ENCODE peak calls at places on chromosomes 3 and 15, in ten cellular contexts. One of them, this sample, is unnamed.

GRCh38 chr15:57769266-57769665 is 62.8 kb downstream of the POLR2M start:
- DNase-seq in aorta: peak; percentile 89
- DNase-seq in right cardiac atrium: peak; percentile 87
- DNase-seq in AG04450: peak; percentile 13
- DNase-seq in body of pancreas: peak; percentile 46
- DNase-seq in esophagus squamous epithelium: no peak
- DNase-seq in Karpas-422: no peak
- DNase-seq in adipocyte: peak; percentile 87
- DNase-seq in esophagus muscularis mucosa: no peak
- DNase-seq in neural progenitor cell: no peak
- DNase-seq in this sample: no peak

GRCh38 chr3:162034368-162034767 is 537.8 kb downstream of the OTOL1 start:
- DNase-seq in aorta: no peak
- DNase-seq in right cardiac atrium: no peak
- DNase-seq in AG04450: no peak
- DNase-seq in body of pancreas: no peak
- DNase-seq in esophagus squamous epithelium: no peak
- DNase-seq in Karpas-422: no peak
- DNase-seq in adipocyte: peak; percentile 41
- DNase-seq in esophagus muscularis mucosa: no peak
- DNase-seq in neural progenitor cell: no peak
- DNase-seq in this sample: no peak

GRCh38 chr3:18580268-18580667 is 155.1 kb upstream of the SATB1 start:
- DNase-seq in aorta: no peak
- DNase-seq in right cardiac atrium: no peak
- DNase-seq in AG04450: no peak
- DNase-seq in body of pancreas: peak; percentile 7
- DNase-seq in esophagus squamous epithelium: no peak
- DNase-seq in Karpas-422: no peak
- DNase-seq in adipocyte: peak; percentile 3
- DNase-seq in esophagus muscularis mucosa: no peak
- DNase-seq in neural progenitor cell: no peak
- DNase-seq in this sample: no peak

GRCh38 chr15:77753238-77753873 is 120.6 kb upstream of the LINGO1 start:
- DNase-seq in aorta: no peak
- DNase-seq in right cardiac atrium: no peak
- DNase-seq in AG04450: no peak
- DNase-seq in body of pancreas: no peak
- DNase-seq in esophagus squamous epithelium: no peak
- DNase-seq in Karpas-422: peak; percentile 63
- DNase-seq in adipocyte: peak; percentile 44
- DNase-seq in esophagus muscularis mucosa: no peak
- DNase-seq in neural progenitor cell: peak; percentile 90
- DNase-seq in this sample: no peak

GRCh38 chr3:49120438-49121135 is at the start of gene USP19:
- DNase-seq in aorta: peak; percentile 97
- DNase-seq in right cardiac atrium: peak; percentile 96
- DNase-seq in AG04450: peak; percentile 80
- DNase-seq in body of pancreas: peak; percentile 96
- DNase-seq in esophagus squamous epithelium: peak; percentile 60
- DNase-seq in Karpas-422: peak; percentile 98
- DNase-seq in adipocyte: peak; percentile 96
- DNase-seq in esophagus muscularis mucosa: peak; percentile 99
- DNase-seq in neural progenitor cell: peak; percentile 96
- DNase-seq in this sample: peak; percentile 89

GRCh38 chr3:73314182-73314951 is 252.9 kb downstream of the EBLN2 start:
- DNase-seq in aorta: no peak
- DNase-seq in right cardiac atrium: no peak
- DNase-seq in AG04450: no peak
- DNase-seq in body of pancreas: no peak
- DNase-seq in esophagus squamous epithelium: no peak
- DNase-seq in Karpas-422: peak; percentile 24
- DNase-seq in adipocyte: no peak
- DNase-seq in esophagus muscularis mucosa: peak; percentile 84
- DNase-seq in neural progenitor cell: no peak
- DNase-seq in this sample: no peak

GRCh38 chr15:82108489-82109078 is 62.8 kb upstream of the MEX3B start:
- DNase-seq in aorta: peak; percentile 52
- DNase-seq in right cardiac atrium: peak; percentile 30
- DNase-seq in AG04450: no peak
- DNase-seq in body of pancreas: peak; percentile 61
- DNase-seq in esophagus squamous epithelium: no peak
- DNase-seq in Karpas-422: peak; percentile 91
- DNase-seq in adipocyte: peak; percentile 57
- DNase-seq in esophagus muscularis mucosa: no peak
- DNase-seq in neural progenitor cell: peak; percentile 52
- DNase-seq in this sample: peak; percentile 60

GRCh38 chr15:48925714-48926223 is 38.0 kb downstream of the SHC4 start:
- DNase-seq in aorta: no peak
- DNase-seq in right cardiac atrium: no peak
- DNase-seq in AG04450: peak; percentile 62
- DNase-seq in body of pancreas: no peak
- DNase-seq in esophagus squamous epithelium: no peak
- DNase-seq in Karpas-422: no peak
- DNase-seq in adipocyte: peak; percentile 79
- DNase-seq in esophagus muscularis mucosa: no peak
- DNase-seq in neural progenitor cell: no peak
- DNase-seq in this sample: no peak

GRCh38 chr15:101625980-101626379 is 26.2 kb downstream of the TM2D3 start:
- DNase-seq in aorta: no peak
- DNase-seq in right cardiac atrium: no peak
- DNase-seq in AG04450: no peak
- DNase-seq in body of pancreas: no peak
- DNase-seq in esophagus squamous epithelium: no peak
- DNase-seq in Karpas-422: no peak
- DNase-seq in adipocyte: no peak
- DNase-seq in esophagus muscularis mucosa: no peak
- DNase-seq in neural progenitor cell: no peak
- DNase-seq in this sample: no peak

GRCh38 chr3:44862221-44862637 is 517 bp downstream of the TMEM42 start:
- DNase-seq in aorta: no peak
- DNase-seq in right cardiac atrium: no peak
- DNase-seq in AG04450: no peak
- DNase-seq in body of pancreas: peak; percentile 13
- DNase-seq in esophagus squamous epithelium: no peak
- DNase-seq in Karpas-422: peak; percentile 75
- DNase-seq in adipocyte: no peak
- DNase-seq in esophagus muscularis mucosa: no peak
- DNase-seq in neural progenitor cell: no peak
- DNase-seq in this sample: no peak

GRCh38 chr3:127794402-127794801 is 27.9 kb downstream of the MGLL start:
- DNase-seq in aorta: no peak
- DNase-seq in right cardiac atrium: no peak
- DNase-seq in AG04450: no peak
- DNase-seq in body of pancreas: no peak
- DNase-seq in esophagus squamous epithelium: no peak
- DNase-seq in Karpas-422: peak; percentile 45
- DNase-seq in adipocyte: no peak
- DNase-seq in esophagus muscularis mucosa: no peak
- DNase-seq in neural progenitor cell: no peak
- DNase-seq in this sample: no peak

GRCh38 chr3:46695177-46695961 is 1.9 kb upstream of the ALS2CL start:
- DNase-seq in aorta: peak; percentile 89
- DNase-seq in right cardiac atrium: peak; percentile 73
- DNase-seq in AG04450: no peak
- DNase-seq in body of pancreas: peak; percentile 67
- DNase-seq in esophagus squamous epithelium: no peak
- DNase-seq in Karpas-422: peak; percentile 70
- DNase-seq in adipocyte: no peak
- DNase-seq in esophagus muscularis mucosa: no peak
- DNase-seq in neural progenitor cell: peak; percentile 64
- DNase-seq in this sample: peak; percentile 42

DNA sequence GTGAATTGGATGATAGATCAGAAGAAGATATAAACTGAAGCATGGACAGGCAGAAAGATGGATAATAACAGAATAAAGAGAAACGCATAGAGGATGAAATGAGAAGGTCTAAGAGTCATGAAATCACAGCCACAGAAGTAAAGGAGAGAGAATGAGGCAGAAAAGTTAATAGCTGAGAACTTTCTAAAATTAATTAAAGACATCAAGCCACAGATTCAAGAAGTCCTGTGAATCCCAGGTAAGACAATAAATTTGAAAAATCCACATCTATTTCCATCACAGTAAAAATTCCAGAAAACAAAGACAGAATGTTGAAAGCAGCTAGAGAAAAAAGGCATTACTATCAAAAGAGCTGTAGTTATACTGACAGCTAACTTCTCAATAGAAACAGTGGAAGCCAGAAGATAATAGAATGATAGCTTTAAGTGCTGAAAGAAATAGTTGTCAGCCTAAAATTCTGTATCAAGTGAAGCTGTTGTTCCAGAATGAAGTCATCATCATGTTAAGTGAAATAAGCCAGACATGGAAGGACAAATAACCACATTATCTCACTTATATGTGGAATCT is 12.0 kb downstream of the ACVR2B start:
- DNase-seq in aorta: no peak
- DNase-seq in right cardiac atrium: no peak
- DNase-seq in AG04450: no peak
- DNase-seq in body of pancreas: no peak
- DNase-seq in esophagus squamous epithelium: no peak
- DNase-seq in Karpas-422: peak; percentile 6
- DNase-seq in adipocyte: no peak
- DNase-seq in esophagus muscularis mucosa: no peak
- DNase-seq in neural progenitor cell: no peak
- DNase-seq in this sample: no peak
- H3K9me3 ChIP-seq in aorta: no peaks in the 10 kb centered on the region
- H3K9me3 ChIP-seq in right cardiac atrium: no peaks in the 10 kb centered on the region
- H3K9me3 ChIP-seq in AG04450: no peaks in the 10 kb centered on the region
- H3K9me3 ChIP-seq in body of pancreas: no peaks in the 10 kb centered on the region
- H3K9me3 ChIP-seq in esophagus squamous epithelium: no peaks in the 10 kb centered on the region
- H3K9me3 ChIP-seq in Karpas-422: no peaks in the 10 kb centered on the region
- H3K9me3 ChIP-seq in adipocyte: peaks cover 22% of the 10 kb centered on the region
- H3K9me3 ChIP-seq in esophagus muscularis mucosa: no peaks in the 10 kb centered on the region
- H3K9me3 ChIP-seq in neural progenitor cell: peaks cover 18% of the 10 kb centered on the region
- H3K9me3 ChIP-seq in this sample: peaks cover 16% of the 10 kb centered on the region

GRCh38 chr15:62821384-62822131 is 221.0 kb upstream of the TPM1 start:
- DNase-seq in aorta: no peak
- DNase-seq in right cardiac atrium: no peak
- DNase-seq in AG04450: no peak
- DNase-seq in body of pancreas: peak; percentile 80
- DNase-seq in esophagus squamous epithelium: no peak
- DNase-seq in Karpas-422: no peak
- DNase-seq in adipocyte: no peak
- DNase-seq in esophagus muscularis mucosa: no peak
- DNase-seq in neural progenitor cell: no peak
- DNase-seq in this sample: no peak
- H3K9me3 ChIP-seq in aorta: no peaks in the 10 kb centered on the region
- H3K9me3 ChIP-seq in right cardiac atrium: no peaks in the 10 kb centered on the region
- H3K9me3 ChIP-seq in AG04450: no peaks in the 10 kb centered on the region
- H3K9me3 ChIP-seq in body of pancreas: no peaks in the 10 kb centered on the region
- H3K9me3 ChIP-seq in esophagus squamous epithelium: no peaks in the 10 kb centered on the region
- H3K9me3 ChIP-seq in Karpas-422: no peaks in the 10 kb centered on the region
- H3K9me3 ChIP-seq in adipocyte: no peaks in the 10 kb centered on the region
- H3K9me3 ChIP-seq in esophagus muscularis mucosa: no peaks in the 10 kb centered on the region
- H3K9me3 ChIP-seq in neural progenitor cell: no peaks in the 10 kb centered on the region
- H3K9me3 ChIP-seq in this sample: no peaks in the 10 kb centered on the region

DNA sequence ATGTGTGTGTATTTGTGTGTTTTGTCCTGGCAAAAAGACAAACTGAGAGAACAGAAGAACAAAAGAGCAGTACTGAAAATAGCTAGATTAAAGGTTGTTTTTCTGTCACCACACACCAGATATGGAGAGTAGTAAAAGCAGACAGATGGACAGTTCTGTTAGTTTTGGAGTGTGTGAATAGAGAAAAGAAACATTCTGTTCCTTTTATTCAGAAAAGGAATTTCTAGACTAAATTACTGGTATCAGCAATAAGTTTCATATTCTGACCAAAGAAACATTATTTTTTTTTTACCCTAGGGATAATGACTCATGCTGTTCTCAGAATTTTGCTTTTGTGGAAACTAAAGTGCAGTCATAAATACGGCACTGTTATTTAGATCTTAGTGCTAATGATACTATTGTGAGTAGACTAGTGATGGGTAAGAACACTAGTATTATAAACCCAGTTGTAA is 32.9 kb downstream of the PIK3CA start:
- DNase-seq in aorta: no peak
- DNase-seq in right cardiac atrium: no peak
- DNase-seq in AG04450: no peak
- DNase-seq in body of pancreas: no peak
- DNase-seq in esophagus squamous epithelium: no peak
- DNase-seq in Karpas-422: no peak
- DNase-seq in adipocyte: peak; percentile 82
- DNase-seq in esophagus muscularis mucosa: no peak
- DNase-seq in neural progenitor cell: no peak
- DNase-seq in this sample: no peak
- H3K9me3 ChIP-seq in aorta: no peaks in the 10 kb centered on the region
- H3K9me3 ChIP-seq in right cardiac atrium: no peaks in the 10 kb centered on the region
- H3K9me3 ChIP-seq in AG04450: no peaks in the 10 kb centered on the region
- H3K9me3 ChIP-seq in body of pancreas: no peaks in the 10 kb centered on the region
- H3K9me3 ChIP-seq in esophagus squamous epithelium: no peaks in the 10 kb centered on the region
- H3K9me3 ChIP-seq in Karpas-422: no peaks in the 10 kb centered on the region
- H3K9me3 ChIP-seq in adipocyte: no peaks in the 10 kb centered on the region
- H3K9me3 ChIP-seq in esophagus muscularis mucosa: no peaks in the 10 kb centered on the region
- H3K9me3 ChIP-seq in neural progenitor cell: no peaks in the 10 kb centered on the region
- H3K9me3 ChIP-seq in this sample: no peaks in the 10 kb centered on the region

GRCh38 chr3:98404010-98404409 is 13.5 kb downstream of the OR5K3 start:
- DNase-seq in aorta: no peak
- DNase-seq in right cardiac atrium: no peak
- DNase-seq in AG04450: no peak
- DNase-seq in body of pancreas: no peak
- DNase-seq in esophagus squamous epithelium: no peak
- DNase-seq in Karpas-422: no peak
- DNase-seq in adipocyte: no peak
- DNase-seq in esophagus muscularis mucosa: no peak
- DNase-seq in neural progenitor cell: no peak
- DNase-seq in this sample: no peak

GRCh38 chr3:98398513-98398912 is 8.0 kb downstream of the OR5K3 start:
- DNase-seq in aorta: no peak
- DNase-seq in right cardiac atrium: no peak
- DNase-seq in AG04450: no peak
- DNase-seq in body of pancreas: no peak
- DNase-seq in esophagus squamous epithelium: no peak
- DNase-seq in Karpas-422: no peak
- DNase-seq in adipocyte: no peak
- DNase-seq in esophagus muscularis mucosa: no peak
- DNase-seq in neural progenitor cell: no peak
- DNase-seq in this sample: no peak

GRCh38 chr3:98406034-98406433 is 15.6 kb downstream of the OR5K3 start:
- DNase-seq in aorta: no peak
- DNase-seq in right cardiac atrium: no peak
- DNase-seq in AG04450: no peak
- DNase-seq in body of pancreas: no peak
- DNase-seq in esophagus squamous epithelium: no peak
- DNase-seq in Karpas-422: peak; percentile 42
- DNase-seq in adipocyte: no peak
- DNase-seq in esophagus muscularis mucosa: no peak
- DNase-seq in neural progenitor cell: no peak
- DNase-seq in this sample: no peak

DNA sequence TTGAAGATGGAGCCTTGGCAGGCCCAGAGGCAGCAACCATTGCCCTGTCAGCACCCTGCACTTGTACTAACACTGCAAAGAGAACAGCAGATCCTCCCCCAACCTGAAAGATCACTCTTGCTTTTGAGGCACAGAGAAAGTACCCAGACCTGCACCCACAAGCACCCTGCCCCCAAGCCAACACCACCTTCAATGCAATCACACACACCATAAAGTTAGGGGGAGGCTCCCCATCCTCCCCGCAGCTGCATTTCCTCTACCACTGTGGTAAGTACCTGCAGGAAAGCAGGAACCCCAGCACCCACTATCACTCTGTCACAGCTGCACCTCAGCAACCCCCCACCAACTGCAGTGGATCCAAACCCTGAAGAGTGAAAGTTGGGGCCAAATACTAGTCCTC is 12.0 kb downstream of the OR5K3 start:
- DNase-seq in aorta: no peak
- DNase-seq in right cardiac atrium: no peak
- DNase-seq in AG04450: no peak
- DNase-seq in body of pancreas: no peak
- DNase-seq in esophagus squamous epithelium: no peak
- DNase-seq in Karpas-422: no peak
- DNase-seq in adipocyte: no peak
- DNase-seq in esophagus muscularis mucosa: no peak
- DNase-seq in neural progenitor cell: no peak
- DNase-seq in this sample: no peak
- H3K9me3 ChIP-seq in aorta: peaks cover 8% of the 10 kb centered on the region
- H3K9me3 ChIP-seq in right cardiac atrium: no peaks in the 10 kb centered on the region
- H3K9me3 ChIP-seq in AG04450: no peaks in the 10 kb centered on the region
- H3K9me3 ChIP-seq in body of pancreas: no peaks in the 10 kb centered on the region
- H3K9me3 ChIP-seq in esophagus squamous epithelium: no peaks in the 10 kb centered on the region
- H3K9me3 ChIP-seq in Karpas-422: no peaks in the 10 kb centered on the region
- H3K9me3 ChIP-seq in adipocyte: peaks cover 44% of the 10 kb centered on the region
- H3K9me3 ChIP-seq in esophagus muscularis mucosa: peaks cover 3% of the 10 kb centered on the region
- H3K9me3 ChIP-seq in neural progenitor cell: no peaks in the 10 kb centered on the region
- H3K9me3 ChIP-seq in this sample: peaks cover 5% of the 10 kb centered on the region